ENCODE peak calls at places on chromosomes 6 and 20, in five cellular contexts. I, Y, O, F and Z are unnamed samples.

GRCh38 chr20:46151936-46152335 is 33.8 kb downstream of the CD40 start:
- DNase-seq in I (no peak), Y (no peak), O (no peak), F (peak), Z (no peak)

GRCh38 chr20:19015890-19016465 is 196.5 kb upstream of the SLC24A3 start:
- DNase-seq in I (no peak), Y (no peak), O (no peak), F (no peak), Z (no peak)

GRCh38 chr20:24963672-24964517 is 14.8 kb downstream of the CST7 start:
- DNase-seq in I (no peak), Y (no peak), O (no peak), F (no peak), Z (no peak)

GRCh38 chr20:56187791-56188190 is 60.7 kb upstream of the MC3R start:
- DNase-seq in I (no peak), Y (no peak), O (no peak), F (peak), Z (no peak)

GRCh38 chr6:131733376-131734016 is 22.7 kb upstream of the CTAGE9 start:
- DNase-seq in I (peak), Y (no peak), O (no peak), F (no peak), Z (peak)

GRCh38 chr6:139378882-139379341 is 4.5 kb upstream of the CITED2 start:
- DNase-seq in I (no peak), Y (no peak), O (no peak), F (peak), Z (no peak)

GRCh38 chr6:32113386-32114352 is 4.5 kb upstream of the TNXB start:
- DNase-seq in I (peak), Y (no peak), O (peak), F (peak), Z (peak)

GRCh38 chr6:136822051-136822378 is 377 bp upstream of the PEX7 start:
- DNase-seq in I (peak), Y (no peak), O (no peak), F (no peak), Z (no peak)

GRCh38 chr6:134035823-134036296 is 16.6 kb downstream of the SLC2A12 start:
- DNase-seq in I (peak), Y (peak), O (no peak), F (peak), Z (no peak)

GRCh38 chr6:21188505-21189223 is 404.9 kb upstream of the SOX4 start:
- DNase-seq in I (no peak), Y (peak), O (no peak), F (no peak), Z (no peak)

GRCh38 chr20:36210561-36210960 is 25.7 kb upstream of the AAR2 start:
- DNase-seq in I (no peak), Y (no peak), O (no peak), F (no peak), Z (no peak)

GRCh38 chr6:137452331-137452894 is 41.8 kb downstream of the OLIG3 start:
- DNase-seq in I (peak), Y (no peak), O (no peak), F (no peak), Z (no peak)